ENCODE peak calls at places on chromosomes 13 and 19, in nine cellular contexts. One of them, this sample, is unnamed.
A peak's percentile ranks its signal among the peaks of the same experiment; 100 is the strongest.

GRCh38 chr19:13817018-13817614 is 21.9 kb downstream of the ZSWIM4 start:
- DNase-seq in stomach: peak; percentile 74
- DNase-seq in esophagus muscularis mucosa: no peak
- DNase-seq in K562: peak; percentile 91
- DNase-seq in right cardiac atrium: no peak
- DNase-seq in heart left ventricle: no peak
- DNase-seq in cardiac muscle cell: no peak
- DNase-seq in caudate nucleus: no peak
- DNase-seq in heart right ventricle: no peak
- DNase-seq in this sample: peak; percentile 83

GRCh38 chr19:7492142-7493055 is 3.6 kb upstream of the PEX11G start:
- DNase-seq in stomach: no peak
- DNase-seq in esophagus muscularis mucosa: no peak
- DNase-seq in K562: no peak
- DNase-seq in right cardiac atrium: no peak
- DNase-seq in heart left ventricle: no peak
- DNase-seq in cardiac muscle cell: peak; percentile 78
- DNase-seq in caudate nucleus: no peak
- DNase-seq in heart right ventricle: no peak
- DNase-seq in this sample: no peak

GRCh38 chr19:52592301-52592700 is 22.2 kb downstream of the ZNF701 start:
- DNase-seq in stomach: no peak
- DNase-seq in esophagus muscularis mucosa: no peak
- DNase-seq in K562: no peak
- DNase-seq in right cardiac atrium: no peak
- DNase-seq in heart left ventricle: no peak
- DNase-seq in cardiac muscle cell: no peak
- DNase-seq in caudate nucleus: no peak
- DNase-seq in heart right ventricle: no peak
- DNase-seq in this sample: no peak

GRCh38 chr13:114024603-114025431 is 50.9 kb upstream of the C13orf46 start:
- DNase-seq in stomach: no peak
- DNase-seq in esophagus muscularis mucosa: no peak
- DNase-seq in K562: no peak
- DNase-seq in right cardiac atrium: peak; percentile 10
- DNase-seq in heart left ventricle: peak; percentile 28
- DNase-seq in cardiac muscle cell: no peak
- DNase-seq in caudate nucleus: no peak
- DNase-seq in heart right ventricle: no peak
- DNase-seq in this sample: no peak

GRCh38 chr19:10797078-10797477 is 38.9 kb downstream of the TMED1 start:
- DNase-seq in stomach: no peak
- DNase-seq in esophagus muscularis mucosa: no peak
- DNase-seq in K562: no peak
- DNase-seq in right cardiac atrium: no peak
- DNase-seq in heart left ventricle: no peak
- DNase-seq in cardiac muscle cell: no peak
- DNase-seq in caudate nucleus: no peak
- DNase-seq in heart right ventricle: no peak
- DNase-seq in this sample: no peak

GRCh38 chr13:71290963-71291937 is 575.8 kb downstream of the DACH1 start:
- DNase-seq in stomach: no peak
- DNase-seq in esophagus muscularis mucosa: no peak
- DNase-seq in K562: no peak
- DNase-seq in right cardiac atrium: peak; percentile 15
- DNase-seq in heart left ventricle: peak; percentile 34
- DNase-seq in cardiac muscle cell: peak; percentile 8
- DNase-seq in caudate nucleus: no peak
- DNase-seq in heart right ventricle: peak; percentile 55
- DNase-seq in this sample: peak; percentile 85

GRCh38 chr13:42497798-42498197 is 76.2 kb upstream of the TNFSF11 start:
- DNase-seq in stomach: no peak
- DNase-seq in esophagus muscularis mucosa: no peak
- DNase-seq in K562: no peak
- DNase-seq in right cardiac atrium: no peak
- DNase-seq in heart left ventricle: no peak
- DNase-seq in cardiac muscle cell: peak; percentile 86
- DNase-seq in caudate nucleus: no peak
- DNase-seq in heart right ventricle: no peak
- DNase-seq in this sample: no peak

GRCh38 chr13:23739597-23739996 is 149.6 kb downstream of the MIPEP start:
- DNase-seq in stomach: no peak
- DNase-seq in esophagus muscularis mucosa: no peak
- DNase-seq in K562: no peak
- DNase-seq in right cardiac atrium: no peak
- DNase-seq in heart left ventricle: no peak
- DNase-seq in cardiac muscle cell: no peak
- DNase-seq in caudate nucleus: no peak
- DNase-seq in heart right ventricle: no peak
- DNase-seq in this sample: no peak

GRCh38 chr19:54434112-54434861 is 14.7 kb upstream of the LENG8 start:
- DNase-seq in stomach: no peak
- DNase-seq in esophagus muscularis mucosa: no peak
- DNase-seq in K562: no peak
- DNase-seq in right cardiac atrium: peak; percentile 7
- DNase-seq in heart left ventricle: no peak
- DNase-seq in cardiac muscle cell: no peak
- DNase-seq in caudate nucleus: no peak
- DNase-seq in heart right ventricle: peak; percentile 3
- DNase-seq in this sample: no peak
- H3K27ac ChIP-seq in stomach: no peak overlapping the region
- H3K27ac ChIP-seq in esophagus muscularis mucosa: no peak overlapping the region
- H3K27ac ChIP-seq in K562: no peak overlapping the region
- H3K27ac ChIP-seq in right cardiac atrium: no peak overlapping the region
- H3K27ac ChIP-seq in heart left ventricle: no peak overlapping the region
- H3K27ac ChIP-seq in cardiac muscle cell: no peak overlapping the region
- H3K27ac ChIP-seq in caudate nucleus: peak overlapping the region; percentile 88
- H3K27ac ChIP-seq in heart right ventricle: no peak overlapping the region
- H3K27ac ChIP-seq in this sample: no peak overlapping the region

GRCh38 chr19:15266683-15267082 is 34.4 kb upstream of the EPHX3 start:
- DNase-seq in stomach: no peak
- DNase-seq in esophagus muscularis mucosa: no peak
- DNase-seq in K562: no peak
- DNase-seq in right cardiac atrium: no peak
- DNase-seq in heart left ventricle: no peak
- DNase-seq in cardiac muscle cell: no peak
- DNase-seq in caudate nucleus: no peak
- DNase-seq in heart right ventricle: no peak
- DNase-seq in this sample: no peak
- H3K27ac ChIP-seq in stomach: peak overlapping the region; percentile 9
- H3K27ac ChIP-seq in esophagus muscularis mucosa: peak overlapping the region; percentile 77
- H3K27ac ChIP-seq in K562: no peak overlapping the region
- H3K27ac ChIP-seq in right cardiac atrium: no peak overlapping the region
- H3K27ac ChIP-seq in heart left ventricle: peak overlapping the region; percentile 12
- H3K27ac ChIP-seq in cardiac muscle cell: peak overlapping the region; percentile 37
- H3K27ac ChIP-seq in caudate nucleus: no peak overlapping the region
- H3K27ac ChIP-seq in heart right ventricle: peak overlapping the region; percentile 54
- H3K27ac ChIP-seq in this sample: peak overlapping the region; percentile 3

GRCh38 chr13:106836186-106836802 is 268.4 kb upstream of the ARGLU1 start:
- DNase-seq in stomach: no peak
- DNase-seq in esophagus muscularis mucosa: no peak
- DNase-seq in K562: no peak
- DNase-seq in right cardiac atrium: no peak
- DNase-seq in heart left ventricle: no peak
- DNase-seq in cardiac muscle cell: no peak
- DNase-seq in caudate nucleus: no peak
- DNase-seq in heart right ventricle: no peak
- DNase-seq in this sample: no peak
- H3K27ac ChIP-seq in stomach: no peak overlapping the region
- H3K27ac ChIP-seq in esophagus muscularis mucosa: no peak overlapping the region
- H3K27ac ChIP-seq in K562: no peak overlapping the region
- H3K27ac ChIP-seq in right cardiac atrium: no peak overlapping the region
- H3K27ac ChIP-seq in heart left ventricle: no peak overlapping the region
- H3K27ac ChIP-seq in cardiac muscle cell: no peak overlapping the region
- H3K27ac ChIP-seq in caudate nucleus: no peak overlapping the region
- H3K27ac ChIP-seq in heart right ventricle: no peak overlapping the region
- H3K27ac ChIP-seq in this sample: no peak overlapping the region

GRCh38 chr19:45782162-45782623 is at the start of gene DMPK:
- DNase-seq in stomach: no peak
- DNase-seq in esophagus muscularis mucosa: no peak
- DNase-seq in K562: no peak
- DNase-seq in right cardiac atrium: peak; percentile 71
- DNase-seq in heart left ventricle: peak; percentile 84
- DNase-seq in cardiac muscle cell: no peak
- DNase-seq in caudate nucleus: no peak
- DNase-seq in heart right ventricle: peak; percentile 73
- DNase-seq in this sample: no peak
- H3K27ac ChIP-seq in stomach: peak within 1 kb of the TSS; percentile 55
- H3K27ac ChIP-seq in esophagus muscularis mucosa: peak within 1 kb of the TSS; percentile 97
- H3K27ac ChIP-seq in K562: no peak within 1 kb of the TSS
- H3K27ac ChIP-seq in right cardiac atrium: peak within 1 kb of the TSS; percentile 94
- H3K27ac ChIP-seq in heart left ventricle: peak within 1 kb of the TSS; percentile 94
- H3K27ac ChIP-seq in cardiac muscle cell: peak within 1 kb of the TSS; percentile 97
- H3K27ac ChIP-seq in caudate nucleus: peak within 1 kb of the TSS; percentile 62
- H3K27ac ChIP-seq in heart right ventricle: peak within 1 kb of the TSS; percentile 89
- H3K27ac ChIP-seq in this sample: no peak within 1 kb of the TSS

DNA sequence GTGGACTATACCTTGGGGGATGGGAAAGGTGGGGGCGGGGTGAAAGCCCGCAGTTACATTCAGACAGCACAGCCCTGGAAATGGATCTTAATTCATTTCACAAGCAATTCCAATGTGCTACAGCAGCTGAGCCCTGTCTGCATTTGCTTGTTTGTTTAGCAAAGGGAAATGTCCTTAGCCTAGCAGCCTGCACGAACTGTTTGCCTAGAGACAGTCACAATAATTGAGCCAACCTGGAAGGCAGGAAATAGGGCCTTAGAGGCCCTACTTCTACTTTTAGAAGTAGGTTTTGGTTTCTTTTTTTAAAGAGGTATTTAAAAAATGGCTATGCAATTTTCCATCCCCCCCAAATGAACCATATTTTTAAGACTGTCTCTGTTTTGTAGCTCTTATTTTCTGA is 177.2 kb upstream of the KL start:
- DNase-seq in stomach: peak; percentile 43
- DNase-seq in esophagus muscularis mucosa: peak; percentile 12
- DNase-seq in K562: no peak
- DNase-seq in right cardiac atrium: no peak
- DNase-seq in heart left ventricle: no peak
- DNase-seq in cardiac muscle cell: peak; percentile 33
- DNase-seq in caudate nucleus: no peak
- DNase-seq in heart right ventricle: peak; percentile 29
- DNase-seq in this sample: peak; percentile 20
- H3K27ac ChIP-seq in stomach: no peak overlapping the region
- H3K27ac ChIP-seq in esophagus muscularis mucosa: peak overlapping the region; percentile 3
- H3K27ac ChIP-seq in K562: no peak overlapping the region
- H3K27ac ChIP-seq in right cardiac atrium: no peak overlapping the region
- H3K27ac ChIP-seq in heart left ventricle: peak overlapping the region; percentile 42
- H3K27ac ChIP-seq in cardiac muscle cell: no peak overlapping the region
- H3K27ac ChIP-seq in caudate nucleus: no peak overlapping the region
- H3K27ac ChIP-seq in heart right ventricle: no peak overlapping the region
- H3K27ac ChIP-seq in this sample: peak overlapping the region; percentile 78

GRCh38 chr19:48192750-48193149 is 22.3 kb downstream of the ZSWIM9 start:
- DNase-seq in stomach: no peak
- DNase-seq in esophagus muscularis mucosa: no peak
- DNase-seq in K562: no peak
- DNase-seq in right cardiac atrium: no peak
- DNase-seq in heart left ventricle: no peak
- DNase-seq in cardiac muscle cell: no peak
- DNase-seq in caudate nucleus: no peak
- DNase-seq in heart right ventricle: no peak
- DNase-seq in this sample: no peak
- H3K27ac ChIP-seq in stomach: no peak overlapping the region
- H3K27ac ChIP-seq in esophagus muscularis mucosa: no peak overlapping the region
- H3K27ac ChIP-seq in K562: no peak overlapping the region
- H3K27ac ChIP-seq in right cardiac atrium: no peak overlapping the region
- H3K27ac ChIP-seq in heart left ventricle: no peak overlapping the region
- H3K27ac ChIP-seq in cardiac muscle cell: no peak overlapping the region
- H3K27ac ChIP-seq in caudate nucleus: no peak overlapping the region
- H3K27ac ChIP-seq in heart right ventricle: no peak overlapping the region
- H3K27ac ChIP-seq in this sample: no peak overlapping the region